ENCODE peak calls at places on chromosomes 7 and 10, in six cellular contexts. S is NCI-H460, U is Calu3, H is NAMALWA, J is astrocyte of the hippocampus, R is occipital lobe. B is an unnamed sample.

GRCh38 chr10:90418869-90419652 is 438.8 kb downstream of the HTR7 start:
- DNase-seq in U (peak), R (no peak), J (peak), H (no peak), S (peak), B (no peak)

GRCh38 chr7:106844286-106844997 is 20.6 kb upstream of the PIK3CG start:
- DNase-seq in S (no peak), J (no peak), U (no peak), R (no peak), H (no peak), B (no peak)

GRCh38 chr10:10891437-10891836 is 126.2 kb upstream of the CELF2 start:
- DNase-seq in J (peak), H (no peak), U (no peak), R (no peak), S (no peak), B (no peak)

GRCh38 chr7:45582136-45582742 is 8.1 kb downstream of the ADCY1 start:
- DNase-seq in J (no peak), S (no peak), U (no peak), R (no peak), H (no peak), B (no peak)

GRCh38 chr7:71613316-71613715 is 481.4 kb downstream of the GALNT17 start:
- DNase-seq in U (no peak), J (peak), H (no peak), R (no peak), S (no peak), B (no peak)

GRCh38 chr10:81136261-81136660 is 598.6 kb downstream of the SH2D4B start:
- DNase-seq in U (no peak), R (no peak), H (no peak), J (no peak), S (no peak), B (no peak)

GRCh38 chr7:1674161-1675035 is 4.3 kb downstream of the ELFN1 start:
- DNase-seq in R (no peak), H (no peak), J (no peak), S (no peak), U (no peak), B (peak)

GRCh38 chr7:71846160-71846559 is 566.0 kb downstream of the CALN1 start:
- DNase-seq in U (no peak), S (peak), R (no peak), J (peak), H (no peak), B (no peak)

GRCh38 chr10:127635882-127636281 is 86.8 kb downstream of the NPS start:
- DNase-seq in J (no peak), U (no peak), R (no peak), S (no peak), H (no peak), B (no peak)

GRCh38 chr10:5927306-5927705 is 37.3 kb downstream of the FBH1 start:
- DNase-seq in J (peak), R (no peak), S (no peak), U (no peak), H (no peak), B (no peak)